ENCODE peak calls at places on chromosomes 4 and X, in ten cellular contexts. N, S, L, U, D, Q, K, C, B and M are unnamed samples.

GRCh38 chr4:99301376-99302164 is 10.8 kb upstream of the ADH1A start:
- DNase-seq in U (no peak), C (no peak), N (no peak), S (no peak), Q (no peak), D (no peak), K (no peak), B (no peak), L (no peak), M (no peak)

GRCh38 chrX:37998586-37999267 is 7.6 kb upstream of the SYTL5 start:
- DNase-seq in C (no peak), Q (no peak), B (no peak), K (peak), D (peak), N (no peak), L (no peak), U (no peak), S (no peak), M (peak)

GRCh38 chrX:72554448-72555140 is 18.0 kb downstream of the HDAC8 start:
- DNase-seq in D (peak), N (no peak), U (peak), S (no peak), Q (peak), L (no peak), C (no peak), B (no peak), K (no peak), M (peak)

GRCh38 chrX:72340572-72340971 is 34.9 kb upstream of the CITED1 start:
- DNase-seq in U (no peak), K (no peak), Q (no peak), C (no peak), L (no peak), N (no peak), D (no peak), B (no peak), S (no peak), M (no peak)

GRCh38 chr4:26349496-26349895 is 28.7 kb downstream of the RBPJ start:
- DNase-seq in C (no peak), K (no peak), L (no peak), U (no peak), S (no peak), N (no peak), Q (no peak), D (no peak), B (no peak), M (no peak)

GRCh38 chr4:168498259-168498658 is 1.4 kb downstream of the PALLD start:
- DNase-seq in B (no peak), N (no peak), S (no peak), U (no peak), L (no peak), D (no peak), K (no peak), C (no peak), Q (no peak), M (no peak)

GRCh38 chrX:30196322-30196721 is 19.0 kb upstream of the MAGEB2 start:
- DNase-seq in N (no peak), S (no peak), Q (no peak), D (peak), K (peak), C (no peak), L (no peak), B (no peak), U (no peak), M (peak)

GRCh38 chr4:23323436-23323835 is 566.4 kb downstream of the PPARGC1A start:
- DNase-seq in L (no peak), B (no peak), K (no peak), S (no peak), N (no peak), U (no peak), D (no peak), Q (no peak), C (no peak), M (no peak)

GRCh38 chr4:1239141-1239948 is 9.6 kb downstream of the CTBP1 start:
- DNase-seq in D (no peak), B (peak), S (no peak), N (no peak), U (no peak), K (no peak), L (no peak), Q (no peak), C (no peak), M (no peak)

GRCh38 chr4:23614284-23614892 is 275.5 kb downstream of the PPARGC1A start:
- DNase-seq in U (no peak), S (no peak), L (no peak), D (no peak), K (no peak), C (no peak), B (no peak), Q (peak), N (no peak), M (peak)

GRCh38 chrX:43785930-43786591 is 96.2 kb downstream of the MAOB start:
- DNase-seq in U (no peak), L (no peak), C (no peak), B (no peak), S (no peak), N (no peak), Q (no peak), K (no peak), D (no peak), M (no peak)

GRCh38 chr4:1517592-1518411 is 111.6 kb upstream of the NKX1-1 start:
- DNase-seq in D (no peak), K (no peak), L (no peak), C (no peak), N (no peak), B (no peak), U (no peak), S (no peak), Q (no peak), M (no peak)

GRCh38 chr4:6386091-6386490 is 86.3 kb downstream of the PPP2R2C start:
- DNase-seq in K (no peak), D (no peak), B (no peak), Q (no peak), S (no peak), L (no peak), U (no peak), C (no peak), N (no peak), M (no peak)

GRCh38 chrX:119155416-119156035 is 27.9 kb upstream of the KIAA1210 start:
- DNase-seq in D (no peak), Q (peak), K (peak), N (no peak), C (no peak), L (no peak), B (no peak), U (peak), S (no peak), M (peak)

GRCh38 chrX:34900691-34901090 is 41.9 kb upstream of the FAM47B start:
- DNase-seq in B (no peak), S (no peak), U (no peak), C (no peak), K (no peak), L (no peak), D (no peak), N (no peak), Q (no peak), M (no peak)

GRCh38 chr4:56656346-56656643 is 24.8 kb downstream of the HOPX start:
- DNase-seq in U (peak), N (peak), Q (no peak), K (peak), C (no peak), B (no peak), S (no peak), L (peak), D (no peak), M (no peak)

GRCh38 chr4:151192556-151193235 is 84.3 kb upstream of the PRSS48 start:
- DNase-seq in C (no peak), U (no peak), B (no peak), K (peak), L (no peak), N (no peak), S (no peak), D (no peak), Q (no peak), M (no peak)

GRCh38 chrX:30590368-30590767 is 12.8 kb upstream of the TASL start:
- DNase-seq in N (no peak), U (no peak), C (no peak), L (no peak), B (no peak), Q (no peak), S (no peak), D (no peak), K (no peak), M (no peak)